ENCODE peak calls at places on chromosomes 7 and 10, in seven cellular contexts. Q is uterus, N is breast epithelium, H is kidney, S is mammary epithelial cell, P is OCI-LY7, O is lower lobe of right lung. X is an unnamed sample.

GRCh38 chr7:4270268-4270667 is 411.8 kb upstream of the FOXK1 start:
- DNase-seq in Q (no peak), N (no peak), S (no peak), O (no peak), H (no peak), P (no peak), X (no peak)

GRCh38 chr7:128454808-128455555 is 696 bp upstream of the HILPDA start:
- DNase-seq in S (no peak), H (no peak), Q (peak; percentile 32), N (no peak), O (no peak), P (peak; percentile 21), X (peak; percentile 14)

GRCh38 chr7:2811476-2812118 is 32.5 kb downstream of the GNA12 start:
- DNase-seq in N (peak; percentile 49), H (no peak), S (peak; percentile 41), Q (peak; percentile 52), P (no peak), O (peak; percentile 70), X (no peak)

GRCh38 chr10:117424789-117425649 is 49.8 kb upstream of the PDZD8 start:
- DNase-seq in H (no peak), P (no peak), O (no peak), N (no peak), Q (no peak), S (no peak), X (no peak)

GRCh38 chr10:5206799-5207198 is 10.2 kb downstream of the AKR1C4 start:
- DNase-seq in P (no peak), H (no peak), S (no peak), N (no peak), O (no peak), Q (no peak), X (no peak)

GRCh38 chr7:107725138-107725740 is 18.7 kb upstream of the CBLL1 start:
- DNase-seq in H (no peak), N (no peak), S (peak; percentile 60), P (peak; percentile 72), O (no peak), Q (peak; percentile 61), X (peak; percentile 36)

GRCh38 chr10:63553473-63553872 is 32.3 kb downstream of the REEP3 start:
- DNase-seq in S (no peak), O (no peak), N (no peak), Q (no peak), H (no peak), P (no peak), X (peak; percentile 19)

GRCh38 chr7:157612664-157613561 is 276.1 kb downstream of the DNAJB6 start:
- DNase-seq in P (no peak), S (no peak), Q (no peak), O (no peak), N (peak; percentile 53), H (peak; percentile 83), X (peak; percentile 15)

GRCh38 chr7:148607151-148607661 is 16.6 kb downstream of the C7orf33 start:
- DNase-seq in N (no peak), S (no peak), O (no peak), Q (no peak), P (no peak), H (no peak), X (no peak)

GRCh38 chr10:19891429-19891828 is 75.2 kb downstream of the PLXDC2 start:
- DNase-seq in O (no peak), S (no peak), P (no peak), H (no peak), Q (no peak), N (no peak), X (no peak)

GRCh38 chr10:67043041-67043440 is 117.2 kb downstream of the LRRTM3 start:
- DNase-seq in N (no peak), H (no peak), O (no peak), Q (no peak), P (no peak), S (no peak), X (no peak)

DNA sequence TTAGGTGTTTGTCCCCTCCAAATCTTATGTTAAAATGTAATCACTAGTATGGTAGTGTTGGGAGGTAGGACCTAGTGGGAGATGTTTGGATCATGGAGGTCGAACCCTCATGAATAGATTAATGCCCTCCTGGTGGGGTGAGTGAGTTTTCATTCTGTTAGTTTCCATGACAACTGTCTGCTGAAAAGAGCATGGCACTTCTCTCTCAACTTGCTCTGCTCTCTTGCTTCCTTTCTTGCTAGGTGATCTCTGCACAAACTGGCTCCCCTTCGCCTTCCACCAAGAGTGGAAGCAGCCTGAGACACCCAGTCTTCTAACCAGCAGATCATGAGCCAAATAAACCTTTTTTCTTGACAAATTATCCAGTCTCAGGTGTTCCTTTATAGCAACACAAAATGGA is 853.9 kb downstream of the SORCS1 start:
- DNase-seq in S (no peak), Q (no peak), P (no peak), H (no peak), O (no peak), N (no peak), X (no peak)
- TF ChIP-seq CTCF in S (no peak), Q (no peak), P (no peak), H (no peak), O (no peak), N (no peak), X (no peak)

GRCh38 chr7:39073432-39073831 is 95.7 kb downstream of the POU6F2 start:
- DNase-seq in P (no peak), O (no peak), S (no peak), H (peak; percentile 59), Q (no peak), N (no peak), X (no peak)
- H3K27ac ChIP-seq in P (no peak overlapping the region), O (no peak overlapping the region), S (no peak overlapping the region), H (no peak overlapping the region), Q (no peak overlapping the region), N (no peak overlapping the region), X (no peak overlapping the region)

GRCh38 chr7:155645652-155646051 is 1.2 kb downstream of the RBM33 start:
- DNase-seq in P (no peak), S (no peak), N (no peak), Q (no peak), O (no peak), H (no peak), X (no peak)
- H3K4me3 ChIP-seq in P (peak overlapping the region; percentile 94), S (peak overlapping the region; percentile 96), N (peak overlapping the region; percentile 97), Q (peak overlapping the region; percentile 78), O (peak overlapping the region; percentile 99), H (peak overlapping the region; percentile 98), X (peak overlapping the region; percentile 81)

DNA sequence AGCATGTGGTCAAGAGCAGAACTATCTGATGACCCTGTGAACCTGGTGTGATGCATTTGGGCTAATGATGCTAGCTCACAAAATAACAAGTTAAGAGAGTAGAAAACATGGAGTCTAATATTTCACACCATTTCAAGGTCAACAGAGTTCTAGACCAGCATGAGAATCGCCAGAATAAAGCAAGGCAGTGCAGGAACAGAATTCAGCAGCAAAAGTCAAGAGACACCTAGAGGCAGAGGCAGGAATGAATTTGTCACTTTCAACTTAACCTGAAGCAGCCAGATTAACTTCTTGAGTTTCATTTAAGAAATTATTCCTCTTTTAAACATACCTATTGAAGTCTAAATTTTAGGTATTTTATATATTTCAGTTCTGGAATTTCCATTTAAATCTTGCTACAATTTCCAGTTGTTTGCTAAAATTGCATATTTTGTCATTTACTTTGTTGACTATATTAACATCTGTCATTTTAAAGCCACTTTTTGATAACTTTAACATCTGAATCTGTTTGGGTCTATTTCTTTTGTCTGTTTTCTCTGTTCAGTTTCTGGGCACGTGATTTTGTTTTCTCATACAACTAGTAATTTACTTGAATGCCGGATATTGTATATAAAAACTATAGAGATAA is 44.2 kb upstream of the PRSS58 start:
- DNase-seq in O (no peak), N (no peak), H (no peak), P (peak; percentile 68), Q (no peak), S (no peak), X (no peak)
- TF ChIP-seq CTCF in O (no peak), N (no peak), H (peak; percentile 33), P (peak; percentile 90), Q (no peak), S (peak; percentile 71), X (peak; percentile 78)

DNA sequence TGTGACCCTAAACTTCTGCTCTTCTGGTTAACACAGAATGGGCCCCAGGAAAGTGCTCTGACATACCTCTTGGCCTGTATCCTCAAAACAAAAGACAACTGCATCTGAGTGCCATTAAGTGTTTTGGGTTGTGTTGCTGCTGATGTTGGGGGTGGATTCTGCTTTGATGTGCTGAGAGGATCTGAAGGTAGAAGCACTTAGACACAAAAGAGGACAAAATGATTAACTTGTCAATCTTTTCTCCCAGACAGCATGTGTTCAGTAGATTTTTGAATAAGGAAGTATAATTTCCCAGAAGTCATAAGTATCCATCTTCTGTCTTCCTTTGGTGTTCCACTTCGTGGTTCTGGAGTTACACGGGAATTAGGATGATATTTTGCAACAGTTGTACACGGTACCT is 16.1 kb upstream of the TMEM178B start:
- DNase-seq in Q (no peak), H (no peak), N (no peak), P (no peak), S (no peak), O (no peak), X (no peak)
- H3K27ac ChIP-seq in Q (no peak overlapping the region), H (no peak overlapping the region), N (no peak overlapping the region), P (no peak overlapping the region), S (no peak overlapping the region), O (no peak overlapping the region), X (no peak overlapping the region)

DNA sequence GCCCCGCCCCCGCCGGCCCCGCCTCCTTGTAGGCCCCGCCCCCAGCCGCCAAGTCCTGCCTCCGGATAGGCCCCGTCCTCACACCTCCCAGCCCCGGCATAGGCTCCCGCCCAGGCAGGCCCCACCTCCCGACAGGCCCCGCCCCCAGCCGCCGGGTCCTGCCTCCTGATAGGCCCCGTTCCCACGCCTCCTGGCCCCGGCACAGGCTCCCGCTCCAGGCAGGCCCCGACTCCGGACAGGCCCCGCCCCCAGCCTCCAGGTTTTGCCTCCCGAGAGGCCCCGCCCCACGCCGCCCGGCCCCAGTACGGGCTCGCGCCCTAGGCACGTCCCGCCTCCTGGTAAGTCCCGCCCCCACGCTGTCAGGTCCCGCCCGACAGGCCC is 232 bp upstream of the MICALL2 start:
- DNase-seq in S (peak; percentile 98), O (peak; percentile 100), Q (peak; percentile 99), H (peak; percentile 100), P (peak; percentile 98), N (peak; percentile 100), X (peak; percentile 98)
- H3K4me3 ChIP-seq in S (peak overlapping the region; percentile 95), O (peak overlapping the region; percentile 88), Q (peak overlapping the region; percentile 49), H (no peak overlapping the region), P (peak overlapping the region; percentile 71), N (peak overlapping the region; percentile 81), X (peak overlapping the region; percentile 90)